ENCODE peak calls at places on chromosomes 1 and 21, in seven cellular contexts. C is AG09309; X is NCI-H1092 treated with DMSO at 0.1 percent for 48 hours; M is activated T-cell treated with anti-CD3 and anti-CD28 coated beads, Interleukin-2, amount 50 U/mL, for 72 hours; O is iPS DF 6.9; Y is non-pigmented ciliary epithelial cell; J is tibial artery. E is an unnamed sample.
A peak's percentile ranks its signal among the peaks of the same experiment; 100 is the strongest.

GRCh38 chr1:231242516-231243198 is 1.6 kb downstream of the GNPAT start:
- DNase-seq in X (no peak), O (no peak), Y (no peak), M (no peak), C (no peak), J (no peak), E (no peak)

GRCh38 chr1:218459878-218460277 is 114.7 kb downstream of the TGFB2 start:
- DNase-seq in Y (peak; percentile 79), C (peak; percentile 83), O (peak; percentile 58), X (no peak), J (peak; percentile 67), M (no peak), E (no peak)

GRCh38 chr21:42317341-42317741 is 2.1 kb upstream of the TFF3 start:
- DNase-seq in X (peak; percentile 78), M (no peak), Y (no peak), O (no peak), C (no peak), J (no peak), E (no peak)

GRCh38 chr1:227621211-227621610 is 57.9 kb downstream of the ZNF678 start:
- DNase-seq in X (no peak), M (no peak), C (no peak), Y (no peak), J (no peak), O (no peak), E (no peak)

GRCh38 chr1:28173151-28173979 is 3.1 kb downstream of the PTAFR start:
- DNase-seq in J (no peak), X (no peak), Y (no peak), C (no peak), O (no peak), M (no peak), E (no peak)

GRCh38 chr1:38858833-38859560 is 575 bp downstream of the RRAGC start:
- DNase-seq in M (peak; percentile 68), Y (peak; percentile 30), J (peak; percentile 81), O (no peak), C (no peak), X (no peak), E (peak; percentile 79)

GRCh38 chr1:1779691-1780597 is 1.7 kb upstream of the NADK start:
- DNase-seq in X (no peak), O (no peak), J (peak; percentile 84), M (peak; percentile 72), C (peak; percentile 11), Y (no peak), E (peak; percentile 74)

GRCh38 chr21:46188226-46189212 is 4.3 kb upstream of the SPATC1L start:
- DNase-seq in J (peak; percentile 64), M (no peak), X (no peak), Y (peak; percentile 36), O (no peak), C (no peak), E (peak; percentile 85)

GRCh38 chr1:177077734-177078489 is 86.6 kb downstream of the ASTN1 start:
- DNase-seq in X (no peak), J (no peak), O (no peak), M (no peak), C (no peak), Y (no peak), E (no peak)

GRCh38 chr21:45469273-45470086 is 64.5 kb downstream of the COL18A1 start:
- DNase-seq in Y (no peak), J (no peak), X (no peak), M (no peak), O (no peak), C (no peak), E (no peak)

GRCh38 chr1:94039871-94040569 is 80.9 kb downstream of the ABCA4 start:
- DNase-seq in C (no peak), J (peak; percentile 79), M (no peak), Y (no peak), X (no peak), O (no peak), E (peak; percentile 84)

GRCh38 chr21:37699024-37699770 is 217.1 kb downstream of the KCNJ6 start:
- DNase-seq in C (no peak), X (no peak), M (no peak), J (no peak), Y (no peak), O (no peak), E (no peak)

GRCh38 chr1:239998312-239998649 is 93.4 kb upstream of the FMN2 start:
- DNase-seq in J (no peak), C (no peak), O (no peak), M (no peak), X (no peak), Y (no peak), E (no peak)

GRCh38 chr1:198153103-198153502 is 3.7 kb upstream of the NEK7 start:
- DNase-seq in C (peak; percentile 62), J (peak; percentile 84), M (no peak), Y (no peak), O (no peak), X (peak; percentile 12), E (no peak)

GRCh38 chr1:59011663-59012062 is 227.8 kb upstream of the JUN start:
- DNase-seq in J (no peak), X (no peak), Y (no peak), O (no peak), M (no peak), C (no peak), E (no peak)

GRCh38 chr1:220628431-220628830 is 61.7 kb upstream of the C1orf115 start:
- DNase-seq in O (no peak), M (no peak), J (no peak), X (no peak), Y (no peak), C (no peak), E (no peak)

GRCh38 chr1:183238071-183238470 is 52.0 kb downstream of the LAMC2 start:
- DNase-seq in J (no peak), O (no peak), Y (peak; percentile 52), X (no peak), M (no peak), C (no peak), E (no peak)

GRCh38 chr1:115107501-115108260 is 18.4 kb upstream of the TSPAN2 start:
- DNase-seq in Y (no peak), M (no peak), O (no peak), J (no peak), C (peak; percentile 51), X (no peak), E (no peak)

GRCh38 chr1:61754545-61754944 is 12.3 kb downstream of the PATJ start:
- DNase-seq in O (no peak), Y (no peak), M (no peak), C (no peak), J (no peak), X (no peak), E (no peak)

GRCh38 chr1:57843760-57844159 is 419.9 kb upstream of the DAB1 start:
- DNase-seq in J (no peak), O (no peak), X (no peak), M (no peak), C (peak; percentile 13), Y (no peak), E (no peak)

GRCh38 chr1:221725683-221726330 is 16.1 kb downstream of the DUSP10 start:
- DNase-seq in M (no peak), Y (no peak), J (no peak), C (no peak), O (no peak), X (no peak), E (no peak)

GRCh38 chr1:225879521-225880209 is 2.5 kb downstream of the TMEM63A start:
- DNase-seq in X (no peak), J (no peak), C (no peak), M (no peak), O (no peak), Y (no peak), E (no peak)

GRCh38 chr1:76035053-76035452 is 39.5 kb upstream of the ST6GALNAC3 start:
- DNase-seq in Y (no peak), C (no peak), M (no peak), J (no peak), O (no peak), X (no peak), E (no peak)

GRCh38 chr21:18545908-18546307 is 142.3 kb upstream of the TMPRSS15 start:
- DNase-seq in O (no peak), J (no peak), X (no peak), M (no peak), Y (peak; percentile 20), C (no peak), E (no peak)

GRCh38 chr21:28633803-28634572 is 358.7 kb downstream of the LTN1 start:
- DNase-seq in M (peak; percentile 10), C (peak; percentile 85), J (peak; percentile 70), O (no peak), X (no peak), Y (no peak), E (no peak)

GRCh38 chr1:214187933-214188332 is 93.0 kb upstream of the SMYD2 start:
- DNase-seq in Y (no peak), O (no peak), J (no peak), X (no peak), C (no peak), M (no peak), E (no peak)

GRCh38 chr1:159000070-159000409 is 9.7 kb upstream of the IFI16 start:
- DNase-seq in X (no peak), C (no peak), O (no peak), J (no peak), M (no peak), Y (no peak), E (no peak)

GRCh38 chr1:29966526-29967045 is 730.3 kb downstream of the PTPRU start:
- DNase-seq in J (no peak), X (no peak), Y (no peak), C (no peak), M (no peak), O (no peak), E (peak; percentile 39)

GRCh38 chr1:42567038-42567437 is 91.2 kb upstream of the PPIH start:
- DNase-seq in J (no peak), O (no peak), Y (no peak), M (no peak), C (no peak), X (no peak), E (no peak)

GRCh38 chr1:207858806-207859205 is 52.1 kb downstream of the CD34 start:
- DNase-seq in M (no peak), X (no peak), C (no peak), O (no peak), Y (no peak), J (no peak), E (no peak)

GRCh38 chr1:8097077-8097799 is 71.1 kb upstream of the ERRFI1 start:
- DNase-seq in M (peak; percentile 41), O (no peak), C (peak; percentile 76), J (no peak), X (peak; percentile 80), Y (peak; percentile 93), E (no peak)

GRCh38 chr1:223765036-223765718 is 52.8 kb downstream of the CAPN2 start:
- DNase-seq in X (no peak), C (no peak), Y (no peak), O (no peak), J (peak; percentile 60), M (no peak), E (no peak)

E was measured in suprapubic skin.